ENCODE peak calls at places on chromosomes 6 and 20, in four cellular contexts. F is IMR-90, Z is HepG2, A is body of pancreas. O is an unnamed sample.

GRCh38 chr6:81734500-81735140 is 17.9 kb downstream of the TENT5A start:
- DNase-seq in F (no peak), Z (no peak), A (no peak), O (no peak)

GRCh38 chr6:20540683-20541082 is 6.4 kb downstream of the CDKAL1 start:
- DNase-seq in F (peak), Z (peak), A (peak), O (peak)

GRCh38 chr6:169843991-169844390 is 92.6 kb downstream of the ERMARD start:
- DNase-seq in A (no peak), Z (no peak), F (no peak), O (no peak)

GRCh38 chr6:7172605-7173185 is 64.9 kb downstream of the RREB1 start:
- DNase-seq in Z (no peak), A (peak), F (peak), O (no peak)

GRCh38 chr20:23032056-23032455 is 3.1 kb upstream of the SSTR4 start:
- DNase-seq in A (no peak), F (no peak), Z (no peak), O (no peak)

GRCh38 chr6:158211273-158212055 is 43.3 kb downstream of the GTF2H5 start:
- DNase-seq in Z (no peak), F (peak), A (no peak), O (no peak)

GRCh38 chr20:34834459-34834893 is 9.0 kb upstream of the NCOA6 start:
- DNase-seq in A (no peak), Z (peak), F (peak), O (no peak)

GRCh38 chr20:53958240-53958639 is 112.2 kb downstream of the BCAS1 start:
- DNase-seq in Z (no peak), A (no peak), F (no peak), O (no peak)

GRCh38 chr20:18030020-18030419 is 27.7 kb downstream of the OVOL2 start:
- DNase-seq in Z (peak), A (no peak), F (no peak), O (no peak)

GRCh38 chr6:52045033-52045432 is 42.4 kb downstream of the PKHD1 start:
- DNase-seq in Z (no peak), F (no peak), A (no peak), O (no peak)

GRCh38 chr6:92271101-92271500 is 1148.3 kb downstream of the EPHA7 start:
- DNase-seq in F (no peak), Z (no peak), A (no peak), O (no peak)

GRCh38 chr20:25437153-25437581 is 29.7 kb downstream of the GINS1 start:
- DNase-seq in F (peak), A (no peak), Z (no peak), O (no peak)

GRCh38 chr6:97771356-97771755 is 488.3 kb upstream of the MMS22L start:
- DNase-seq in Z (no peak), A (no peak), F (no peak), O (no peak)

GRCh38 chr6:20541387-20541786 is 7.1 kb downstream of the CDKAL1 start:
- DNase-seq in Z (no peak), F (no peak), A (no peak), O (no peak)

GRCh38 chr20:25063546-25063945 is 5.6 kb upstream of the ACSS1 start:
- DNase-seq in A (no peak), Z (no peak), F (no peak), O (peak)

GRCh38 chr6:168193816-168194701 is 115.0 kb upstream of the FRMD1 start:
- DNase-seq in F (no peak), Z (peak), A (no peak), O (no peak)

GRCh38 chr6:40523505-40524172 is 63.5 kb downstream of the LRFN2 start:
- DNase-seq in A (no peak), F (no peak), Z (no peak), O (no peak)

GRCh38 chr6:132687306-132687705 is 26.5 kb downstream of the VNN1 start:
- DNase-seq in Z (no peak), A (peak), F (peak), O (no peak)

GRCh38 chr6:73579851-73580246 is 59.0 kb upstream of the EEF1A1 start:
- DNase-seq in Z (peak), A (peak), F (peak), O (no peak)

GRCh38 chr6:111764238-111765182 is 108.7 kb downstream of the FYN start:
- DNase-seq in A (no peak), Z (no peak), F (no peak), O (no peak)

GRCh38 chr6:163457637-163458561 is 43.4 kb downstream of the QKI start:
- DNase-seq in F (peak), Z (peak), A (peak), O (no peak)

GRCh38 chr6:81890846-81891245 is 138.4 kb upstream of the TENT5A start:
- DNase-seq in F (peak), Z (no peak), A (no peak), O (no peak)

GRCh38 chr20:17594443-17594842 is 24.6 kb downstream of the DSTN start:
- DNase-seq in F (peak), A (peak), Z (no peak), O (no peak)

GRCh38 chr20:36128463-36129176 is 25.9 kb upstream of the EPB41L1 start:
- DNase-seq in A (peak), F (peak), Z (no peak), O (no peak)

GRCh38 chr20:3927486-3928291 is 38.5 kb downstream of the PANK2 start:
- DNase-seq in A (peak), Z (no peak), F (peak), O (no peak)

GRCh38 chr6:34601706-34602105 is 45.6 kb upstream of the SPDEF start:
- DNase-seq in A (no peak), F (no peak), Z (no peak), O (no peak)

GRCh38 chr6:74409447-74409846 is 713.4 kb downstream of the CD109 start:
- DNase-seq in A (no peak), F (peak), Z (peak), O (no peak)

GRCh38 chr20:2387180-2387577 is 6.5 kb downstream of the TGM6 start:
- DNase-seq in A (no peak), Z (peak), F (peak), O (no peak)

GRCh38 chr6:13463327-13463717 is 24.1 kb downstream of the GFOD1 start:
- DNase-seq in F (no peak), A (no peak), Z (no peak), O (no peak)

GRCh38 chr6:31967926-31968320 is 4.0 kb downstream of the DXO start:
- DNase-seq in Z (no peak), A (no peak), F (no peak), O (no peak)

GRCh38 chr6:167118839-167119238 is 4.1 kb upstream of the CCR6 start:
- DNase-seq in A (no peak), F (no peak), Z (no peak), O (no peak)

GRCh38 chr20:34415079-34415478 is 52.0 kb downstream of the ITCH start:
- DNase-seq in Z (no peak), F (no peak), A (no peak), O (no peak)

GRCh38 chr6:137451926-137452325 is 42.3 kb downstream of the OLIG3 start:
- DNase-seq in F (peak), Z (no peak), A (no peak), O (no peak)

GRCh38 chr6:83536647-83537589 is 24.6 kb downstream of the PRSS35 start:
- DNase-seq in Z (no peak), F (no peak), A (no peak), O (no peak)

GRCh38 chr6:125550892-125551291 is 198.5 kb upstream of the HEY2 start:
- DNase-seq in Z (no peak), A (no peak), F (no peak), O (no peak)

GRCh38 chr6:118581489-118581959 is 33.4 kb downstream of the PLN start:
- DNase-seq in A (peak), F (peak), Z (no peak), O (no peak)

GRCh38 chr6:122609881-122610689 is at the start of gene PKIB:
- DNase-seq in F (peak), Z (peak), A (peak), O (peak)

GRCh38 chr20:38757145-38757800 is 9.0 kb downstream of the ACTR5 start:
- DNase-seq in Z (no peak), F (no peak), A (no peak), O (no peak)

GRCh38 chr6:114445846-114446245 is 103.0 kb upstream of the HS3ST5 start:
- DNase-seq in A (no peak), F (no peak), Z (no peak), O (no peak)

GRCh38 chr6:141594874-141595273 is 537.9 kb upstream of the GJE1 start:
- DNase-seq in F (no peak), A (no peak), Z (no peak), O (no peak)

GRCh38 chr6:17878734-17879133 is 108.7 kb downstream of the KIF13A start:
- DNase-seq in A (no peak), F (no peak), Z (peak), O (no peak)
- H3K27ac ChIP-seq in A (no peak), F (no peak), Z (no peak), O (no peak)

DNA sequence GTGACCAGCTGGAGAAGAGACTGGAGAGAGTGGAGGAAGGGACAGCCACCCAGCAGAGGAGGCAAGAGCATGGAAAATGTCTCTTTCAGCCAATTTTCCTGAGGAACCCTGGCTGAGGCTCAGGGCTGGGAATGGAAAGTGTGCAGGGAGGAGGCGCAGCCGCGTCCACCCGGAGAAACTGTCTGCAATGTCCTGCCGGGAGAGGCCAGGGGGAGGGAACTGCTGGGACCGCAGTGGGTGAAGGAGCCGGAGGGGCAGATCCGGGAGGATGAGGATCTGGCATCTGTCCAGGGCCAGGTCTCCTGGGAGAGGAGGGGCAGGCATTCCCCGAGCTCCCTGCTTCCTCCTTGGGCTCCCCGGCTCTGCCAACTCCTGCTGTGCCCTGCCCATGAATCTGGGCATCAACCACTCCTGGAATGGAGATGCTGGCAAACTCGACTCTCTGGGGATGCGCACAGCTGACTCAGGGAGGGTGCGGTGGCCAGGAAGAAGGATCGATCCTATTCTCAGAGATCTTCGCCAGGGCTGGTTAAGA is 17.4 kb upstream of the HM13 start:
- DNase-seq in Z (no peak), A (peak), F (no peak), O (no peak)
- TF ChIP-seq POLR2A in Z (no peak), A (no peak), F (no peak), O (no peak)

DNA sequence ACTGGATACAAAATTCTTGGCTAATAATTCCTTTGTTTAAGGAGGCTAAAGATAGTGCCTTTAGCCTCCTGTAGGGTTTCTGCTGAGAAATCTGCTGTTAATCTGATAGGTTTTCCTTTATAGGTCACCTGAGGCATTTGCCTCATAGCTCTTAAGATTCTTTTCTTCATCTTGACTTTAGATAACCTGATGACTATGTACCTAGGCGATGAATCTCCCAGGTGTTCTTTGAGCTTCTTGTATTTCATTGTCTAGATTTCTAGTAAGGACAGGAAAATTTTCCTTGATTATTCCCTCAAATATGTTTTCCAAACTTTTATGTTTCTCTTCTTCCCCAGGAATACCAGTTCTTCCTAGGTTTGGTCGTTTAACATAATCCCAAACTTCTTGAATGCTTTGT is 479.4 kb upstream of the MAN1A1 start:
- DNase-seq in F (no peak), A (no peak), Z (no peak), O (no peak)
- H3K27ac ChIP-seq in F (no peak), A (no peak), Z (no peak), O (no peak)

DNA sequence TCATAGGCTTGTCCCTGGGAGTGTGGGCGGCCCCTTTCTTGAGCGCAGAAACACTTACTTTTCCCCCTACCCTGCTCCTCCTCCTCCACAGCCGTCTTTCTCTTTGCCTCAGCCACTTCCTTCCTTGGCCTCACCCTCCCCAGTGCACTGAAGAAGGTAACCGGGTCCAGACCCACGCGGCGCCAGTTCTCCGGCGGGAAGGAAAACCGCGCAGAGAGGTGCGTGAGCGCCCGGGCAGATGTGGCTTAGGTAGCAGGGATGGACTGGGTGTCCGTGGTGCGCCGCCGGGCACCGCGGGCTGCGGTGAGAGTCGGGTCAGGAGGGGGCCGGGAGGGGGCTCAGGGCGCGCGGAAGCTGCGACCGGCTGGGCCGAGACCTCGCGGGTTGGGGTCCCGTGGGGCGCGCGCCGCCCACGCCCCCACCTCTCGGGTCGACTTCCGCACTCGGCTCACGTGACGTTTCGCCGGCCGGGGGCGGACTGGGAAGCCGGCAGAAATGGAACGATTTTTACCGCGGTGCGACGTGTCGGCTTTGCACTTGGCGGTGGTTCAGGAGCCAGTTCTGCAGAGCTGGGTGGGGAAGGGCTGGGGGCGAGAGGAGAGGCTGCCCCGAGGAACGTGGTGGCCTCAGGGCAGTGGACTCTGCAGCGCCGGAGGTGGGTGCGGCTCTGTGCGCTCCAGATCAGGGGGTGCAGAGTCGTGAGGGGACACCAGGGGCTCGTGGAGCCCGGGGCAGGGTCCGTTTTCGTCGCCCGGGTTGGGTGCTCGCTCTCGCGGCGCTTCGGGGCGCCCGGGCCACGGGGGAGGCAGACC is at the start of gene ABRACL:
- DNase-seq in F (peak), A (peak), Z (no peak), O (peak)
- TF ChIP-seq POLR2A in F (peak), A (peak), Z (no peak), O (no peak)

DNA sequence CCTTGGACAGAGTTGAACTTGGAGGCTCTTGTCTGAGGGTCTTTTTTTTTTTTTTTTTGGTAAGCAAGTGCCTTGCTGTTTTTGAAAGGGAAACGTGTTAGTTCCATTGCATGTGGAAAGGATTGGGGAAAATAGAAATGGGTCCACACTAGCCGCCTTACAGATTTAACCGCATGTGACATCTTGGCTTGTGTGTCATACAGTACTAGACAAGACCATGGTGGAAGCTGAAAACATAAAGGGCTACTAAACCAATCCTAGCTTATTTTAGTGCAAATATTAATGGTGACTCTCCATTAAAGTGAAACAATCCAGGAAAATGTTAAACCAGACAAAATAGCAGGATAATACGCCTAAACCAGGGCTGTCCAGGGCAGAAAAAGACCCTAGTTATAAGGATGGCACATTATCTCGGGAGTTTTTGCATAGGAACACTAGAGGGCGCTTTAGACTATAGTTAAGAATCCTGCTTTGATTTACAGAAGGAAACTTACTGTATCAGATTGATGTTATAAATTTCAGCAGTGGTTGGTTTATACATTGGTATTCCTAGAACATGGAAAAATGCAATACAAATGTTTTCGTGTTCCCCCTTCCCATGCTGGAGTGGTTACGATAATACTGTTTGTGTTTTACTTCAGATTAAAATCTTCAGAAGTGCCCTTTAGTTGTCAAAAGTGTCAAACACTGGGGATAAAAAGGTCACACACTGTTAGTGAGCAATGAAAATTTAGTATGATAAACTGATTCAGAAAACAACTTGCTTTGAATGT is 59.8 kb upstream of the DEK start:
- DNase-seq in A (peak), Z (peak), F (peak), O (no peak)
- H3K27ac ChIP-seq in A (no peak), Z (no peak), F (no peak), O (no peak)

GRCh38 chr6:156450421-156450820 is 326.8 kb upstream of the ARID1B start:
- DNase-seq in A (no peak), F (no peak), Z (no peak), O (no peak)
- TF ChIP-seq POLR2A in A (no peak), F (no peak), Z (no peak), O (no peak)

O was measured in ovary.